ENCODE peak calls at places on chromosome 18, in five cellular contexts. Y, P, B, S and U are unnamed samples.

GRCh38 chr18:35581555-35582309 is at the start of gene GALNT1:
- DNase-seq in Y (no peak), P (peak), B (peak), S (no peak), U (no peak)

GRCh38 chr18:6994719-6995430 is 122.7 kb downstream of the LAMA1 start:
- DNase-seq in Y (no peak), P (no peak), B (no peak), S (no peak), U (peak)

GRCh38 chr18:37314534-37314933 is 251.1 kb downstream of the CELF4 start:
- DNase-seq in Y (no peak), P (no peak), B (no peak), S (no peak), U (no peak)

GRCh38 chr18:79797518-79798345 is at the start of gene KCNG2:
- DNase-seq in Y (no peak), P (peak), B (peak), S (no peak), U (no peak)

GRCh38 chr18:23591011-23591410 is 4.7 kb upstream of the NPC1 start:
- DNase-seq in Y (peak), P (peak), B (no peak), S (no peak), U (no peak)

GRCh38 chr18:12639990-12640880 is 17.7 kb downstream of the SPIRE1 start:
- DNase-seq in Y (peak), P (peak), B (no peak), S (no peak), U (peak)

GRCh38 chr18:40019797-40020392 is 1935.1 kb upstream of the PIK3C3 start:
- DNase-seq in Y (no peak), P (no peak), B (peak), S (no peak), U (no peak)

GRCh38 chr18:63963610-63964256 is 6.1 kb upstream of the SERPINB8 start:
- DNase-seq in Y (peak), P (peak), B (peak), S (peak), U (peak)

GRCh38 chr18:74477771-74478170 is 18.4 kb upstream of the CNDP2 start:
- DNase-seq in Y (no peak), P (no peak), B (no peak), S (no peak), U (no peak)

GRCh38 chr18:33616556-33616955 is 38.5 kb downstream of the ASXL3 start:
- DNase-seq in Y (no peak), P (no peak), B (no peak), S (no peak), U (no peak)

GRCh38 chr18:14941792-14942191 is 193.8 kb downstream of the ANKRD30B start:
- DNase-seq in Y (no peak), P (no peak), B (no peak), S (no peak), U (no peak)

GRCh38 chr18:45845410-45845809 is 19.9 kb downstream of the SIGLEC15 start:
- DNase-seq in Y (peak), P (peak), B (peak), S (no peak), U (no peak)

GRCh38 chr18:75923169-75923568 is 495.7 kb upstream of the SMIM21 start:
- DNase-seq in Y (peak), P (peak), B (no peak), S (no peak), U (peak)

GRCh38 chr18:30094556-30094955 is 948.0 kb downstream of the DSC3 start:
- DNase-seq in Y (no peak), P (peak), B (no peak), S (no peak), U (peak)

GRCh38 chr18:27315001-27315400 is 129.9 kb upstream of the CHST9 start:
- DNase-seq in Y (no peak), P (peak), B (no peak), S (no peak), U (peak)

GRCh38 chr18:63708650-63709049 is 5.9 kb downstream of the SERPINB11 start:
- DNase-seq in Y (peak), P (peak), B (no peak), S (no peak), U (peak)

GRCh38 chr18:57585846-57586242 is 658 bp downstream of the FECH start:
- DNase-seq in Y (no peak), P (peak), B (no peak), S (no peak), U (peak)

GRCh38 chr18:54296017-54296416 is 26.7 kb downstream of the POLI start:
- DNase-seq in Y (no peak), P (peak), B (peak), S (no peak), U (peak)

GRCh38 chr18:31093294-31093693 is 8.9 kb downstream of the DSC2 start:
- DNase-seq in Y (no peak), P (no peak), B (no peak), S (no peak), U (no peak)

GRCh38 chr18:11324956-11325873 is 175.8 kb upstream of the PIEZO2 start:
- DNase-seq in Y (peak), P (peak), B (no peak), S (no peak), U (no peak)

GRCh38 chr18:34352385-34353163 is 127.9 kb upstream of the NOL4 start:
- DNase-seq in Y (no peak), P (peak), B (peak), S (no peak), U (no peak)

DNA sequence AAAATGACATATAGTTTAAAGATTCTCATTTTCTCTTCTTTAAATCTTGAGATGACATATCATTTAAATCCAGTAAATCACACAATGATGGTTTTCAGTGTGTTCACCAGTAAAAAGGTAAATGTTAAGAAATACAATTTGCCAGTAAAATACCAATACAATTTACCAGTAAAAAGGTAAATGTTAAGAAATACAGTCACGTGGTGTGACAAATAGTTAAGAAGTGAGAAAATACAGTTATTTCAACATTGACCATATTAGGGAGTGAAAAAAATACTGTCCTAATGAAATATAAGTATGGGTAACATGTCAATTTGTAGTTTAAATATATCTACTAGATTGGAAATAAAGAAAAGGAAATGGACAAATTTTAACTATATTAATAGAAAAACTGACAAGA is 80.5 kb downstream of the DLGAP1 start:
- DNase-seq in Y (no peak), P (no peak), B (no peak), S (no peak), U (no peak)
- TF ChIP-seq CTCF in Y (no peak), P (no peak), B (no peak), S (no peak), U (no peak)

GRCh38 chr18:44054514-44054913 is 626.2 kb upstream of the SETBP1 start:
- DNase-seq in Y (no peak), P (no peak), B (no peak), S (no peak), U (no peak)
- TF ChIP-seq CTCF in Y (no peak), P (no peak), B (no peak), S (no peak), U (no peak)

DNA sequence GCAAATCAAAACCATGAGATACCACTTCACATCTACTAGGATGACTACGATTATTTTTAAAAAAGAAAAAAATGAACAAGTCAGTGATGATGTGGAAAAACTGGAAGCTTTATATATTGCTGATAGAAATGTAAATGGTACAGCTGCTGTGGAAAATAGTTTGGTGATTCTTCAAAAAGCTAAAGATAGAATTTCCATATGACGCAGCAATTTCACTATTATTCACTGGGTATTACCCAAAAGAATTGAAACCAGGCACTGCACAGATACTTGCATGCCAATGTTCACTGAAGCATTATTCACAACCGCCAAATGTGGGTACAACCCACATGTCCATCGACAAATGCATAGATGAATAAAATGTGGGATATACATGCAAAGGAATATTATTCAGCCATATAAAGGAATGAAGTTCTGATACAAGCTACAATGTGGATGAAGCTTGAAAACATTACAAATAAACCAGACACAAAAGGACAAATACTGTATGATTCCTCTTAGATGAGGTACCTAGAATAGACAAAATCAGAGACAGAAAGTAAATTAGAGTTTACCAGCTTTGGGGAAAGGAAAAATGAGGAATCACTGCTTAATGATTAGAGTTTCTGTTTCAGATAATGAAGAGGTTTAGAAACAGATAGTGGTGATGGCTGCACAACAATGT is 11.1 kb downstream of the RTTN start:
- DNase-seq in Y (no peak), P (no peak), B (no peak), S (no peak), U (no peak)
- TF ChIP-seq CTCF in Y (no peak), P (no peak), B (no peak), S (no peak), U (no peak)

GRCh38 chr18:48949606-48950535 is 894 bp downstream of the SMAD7 start:
- DNase-seq in Y (no peak), P (peak), B (no peak), S (no peak), U (no peak)
- TF ChIP-seq CTCF in Y (peak), P (no peak), B (no peak), S (peak), U (peak)

DNA sequence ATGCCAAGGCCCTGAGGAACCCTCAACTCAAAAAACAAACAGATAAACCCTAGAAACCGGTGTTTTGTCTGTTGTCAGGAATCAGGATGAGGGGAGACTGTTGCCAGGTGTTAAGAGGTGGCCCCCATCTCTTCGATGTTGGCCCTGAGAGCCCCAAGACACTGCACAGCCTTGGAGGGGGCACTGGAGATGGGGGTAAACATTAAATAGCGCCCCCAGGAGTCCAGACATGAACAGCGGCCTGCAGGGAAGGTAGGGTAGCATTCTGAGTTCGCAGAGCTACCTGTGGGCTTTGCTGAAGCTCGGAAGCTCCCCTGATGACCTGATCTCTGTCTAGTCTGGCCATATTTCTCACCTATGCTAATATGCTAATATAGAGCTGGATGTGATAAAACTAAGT is 97.6 kb upstream of the SMAD2 start:
- DNase-seq in Y (no peak), P (no peak), B (no peak), S (no peak), U (no peak)
- TF ChIP-seq CTCF in Y (peak), P (peak), B (peak), S (no peak), U (peak)

GRCh38 chr18:77705301-77705700 is 455.7 kb downstream of the GALR1 start:
- DNase-seq in Y (no peak), P (no peak), B (no peak), S (no peak), U (no peak)

GRCh38 chr18:77714716-77715115 is 465.1 kb downstream of the GALR1 start:
- DNase-seq in Y (no peak), P (no peak), B (no peak), S (no peak), U (no peak)

GRCh38 chr18:77709107-77709506 is 459.5 kb downstream of the GALR1 start:
- DNase-seq in Y (no peak), P (no peak), B (no peak), S (no peak), U (no peak)

GRCh38 chr18:77716282-77716681 is 466.6 kb downstream of the GALR1 start:
- DNase-seq in Y (no peak), P (no peak), B (no peak), S (no peak), U (no peak)

DNA sequence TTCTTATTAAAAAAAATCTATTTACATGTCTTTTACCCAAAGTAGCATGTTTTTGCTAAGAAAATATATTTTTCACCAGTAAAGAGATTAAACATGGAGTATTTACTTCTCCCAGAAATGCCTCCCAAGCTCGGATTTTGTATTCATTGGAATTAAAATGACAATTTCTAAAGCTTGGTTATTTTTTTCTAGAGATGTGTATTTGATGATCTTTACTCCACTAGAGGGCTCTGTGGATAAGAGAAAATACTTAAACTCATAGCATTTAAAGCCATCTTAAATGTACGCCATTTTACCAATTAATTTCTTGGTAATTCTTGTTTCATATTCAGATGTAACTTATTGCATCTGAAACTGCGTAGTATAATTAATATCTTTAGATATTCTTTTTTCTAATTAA is 461.4 kb downstream of the GALR1 start:
- DNase-seq in Y (no peak), P (peak), B (peak), S (no peak), U (peak)
- TF ChIP-seq CTCF in Y (no peak), P (peak), B (peak), S (no peak), U (no peak)

GRCh38 chr18:5237723-5238370 is 40.8 kb upstream of the AKAIN1 start:
- DNase-seq in Y (peak), P (peak), B (peak), S (peak), U (peak)
- TF ChIP-seq CTCF in Y (peak), P (peak), B (peak), S (no peak), U (peak)

GRCh38 chr18:43662657-43663056 is 385.4 kb upstream of the SYT4 start:
- DNase-seq in Y (peak), P (peak), B (peak), S (peak), U (peak)

GRCh38 chr18:43665239-43665788 is 388.0 kb upstream of the SYT4 start:
- DNase-seq in Y (peak), P (peak), B (no peak), S (peak), U (peak)

GRCh38 chr18:43663159-43663558 is 385.9 kb upstream of the SYT4 start:
- DNase-seq in Y (no peak), P (no peak), B (no peak), S (no peak), U (no peak)

GRCh38 chr18:43664487-43665008 is 387.3 kb upstream of the SYT4 start:
- DNase-seq in Y (no peak), P (peak), B (no peak), S (no peak), U (no peak)

GRCh38 chr18:43661570-43661969 is 384.3 kb upstream of the SYT4 start:
- DNase-seq in Y (peak), P (peak), B (peak), S (no peak), U (peak)
- TF ChIP-seq CTCF in Y (peak), P (peak), B (peak), S (peak), U (peak)